ENCODE peak calls at places on chromosomes 5 and 9, in eight cellular contexts. U is tibial artery, T is keratinocyte, Z is uterus, V is neuronal stem cell, M is sigmoid colon, E is body of pancreas, N is adrenal gland. I is an unnamed sample.
A peak's percentile ranks its signal among the peaks of the same experiment; 100 is the strongest.

GRCh38 chr9:124084087-124084486 is 72.5 kb downstream of the LHX2 start:
- DNase-seq in E (no peak), U (no peak), M (no peak), N (no peak), Z (no peak), V (no peak), T (no peak), I (no peak)

GRCh38 chr5:146340260-146341081 is 1.8 kb downstream of the POU4F3 start:
- DNase-seq in M (no peak), T (peak; percentile 1), E (peak; percentile 62), Z (peak; percentile 15), U (peak; percentile 61), V (peak; percentile 81), N (peak; percentile 72), I (peak; percentile 63)

GRCh38 chr5:178284095-178284675 is 51.6 kb upstream of the PHYKPL start:
- DNase-seq in Z (no peak), E (no peak), N (no peak), U (no peak), M (no peak), T (peak; percentile 17), V (no peak), I (no peak)

GRCh38 chr5:179893076-179893957 is 14.4 kb downstream of the TBC1D9B start:
- DNase-seq in E (no peak), V (no peak), T (no peak), U (no peak), Z (no peak), N (no peak), M (no peak), I (no peak)

GRCh38 chr5:138177936-138178515 is 404 bp downstream of the BRD8 start:
- DNase-seq in M (no peak), E (peak; percentile 11), N (peak; percentile 61), Z (no peak), T (no peak), V (no peak), U (no peak), I (peak; percentile 17)

GRCh38 chr5:127804886-127805426 is 101.8 kb downstream of the CCDC192 start:
- DNase-seq in U (no peak), M (no peak), V (no peak), E (no peak), N (no peak), T (peak; percentile 49), Z (no peak), I (no peak)

GRCh38 chr5:170481839-170482238 is 22.0 kb upstream of the KCNIP1 start:
- DNase-seq in U (no peak), M (no peak), T (no peak), E (no peak), Z (no peak), N (no peak), V (no peak), I (no peak)

GRCh38 chr9:127788337-127789011 is 2.6 kb downstream of the CDK9 start:
- DNase-seq in E (peak; percentile 92), T (no peak), N (peak; percentile 91), V (no peak), Z (no peak), U (no peak), M (no peak), I (no peak)

GRCh38 chr5:5290674-5291334 is 131.7 kb upstream of the ICE1 start:
- DNase-seq in T (no peak), E (no peak), N (no peak), U (no peak), V (no peak), Z (no peak), M (no peak), I (no peak)

GRCh38 chr9:105188746-105189145 is 55.7 kb upstream of the SLC44A1 start:
- DNase-seq in N (no peak), V (no peak), E (no peak), U (no peak), T (no peak), Z (no peak), M (no peak), I (no peak)

GRCh38 chr9:109989296-109989695 is 209.3 kb downstream of the PALM2AKAP2 start:
- DNase-seq in Z (no peak), U (no peak), N (no peak), T (no peak), M (no peak), E (no peak), V (no peak), I (no peak)

GRCh38 chr5:35047785-35048404 is at the start of gene AGXT2:
- DNase-seq in N (no peak), Z (no peak), M (no peak), U (no peak), V (no peak), T (no peak), E (no peak), I (no peak)

GRCh38 chr5:76256116-76256889 is 146.8 kb upstream of the IQGAP2 start:
- DNase-seq in M (peak; percentile 71), T (peak; percentile 19), Z (no peak), U (peak; percentile 33), N (peak; percentile 89), V (peak; percentile 60), E (peak; percentile 78), I (no peak)

GRCh38 chr5:1916041-1917001 is 33.6 kb upstream of the IRX4 start:
- DNase-seq in N (no peak), T (no peak), V (no peak), U (no peak), M (peak; percentile 57), E (no peak), Z (no peak), I (no peak)

GRCh38 chr5:76488969-76489368 is 85.9 kb downstream of the IQGAP2 start:
- DNase-seq in V (no peak), T (no peak), M (no peak), Z (no peak), N (no peak), U (no peak), E (no peak), I (no peak)

GRCh38 chr5:142743677-142744441 is 26.3 kb upstream of the ARHGAP26 start:
- DNase-seq in Z (peak; percentile 30), T (no peak), V (no peak), N (no peak), U (no peak), M (no peak), E (no peak), I (peak; percentile 68)

GRCh38 chr9:134913041-134913712 is 4.5 kb downstream of the FCN1 start:
- DNase-seq in T (no peak), M (no peak), E (no peak), U (peak; percentile 6), Z (no peak), N (peak; percentile 20), V (no peak), I (no peak)

GRCh38 chr5:35213608-35214007 is 16.7 kb downstream of the PRLR start:
- DNase-seq in M (no peak), N (no peak), T (no peak), U (no peak), E (peak; percentile 14), V (no peak), Z (no peak), I (no peak)

GRCh38 chr9:117491491-117491890 is 76.6 kb upstream of the ASTN2 start:
- DNase-seq in U (no peak), V (no peak), E (peak; percentile 77), N (no peak), Z (no peak), M (no peak), T (no peak), I (no peak)

GRCh38 chr5:137778772-137779564 is 24.8 kb upstream of the HNRNPA0 start:
- DNase-seq in M (no peak), U (no peak), N (no peak), V (peak; percentile 49), T (no peak), E (no peak), Z (no peak), I (no peak)

GRCh38 chr9:136665704-136666363 is 3.1 kb downstream of the EGFL7 start:
- DNase-seq in U (no peak), E (no peak), M (no peak), N (no peak), T (no peak), Z (no peak), V (no peak), I (no peak)
- H3K4me3 ChIP-seq in U (peak overlapping the region; percentile 41), E (no peak overlapping the region), M (peak overlapping the region; percentile 10), N (no peak overlapping the region), T (no peak overlapping the region), Z (peak overlapping the region; percentile 29), V (peak overlapping the region; percentile 44), I (peak overlapping the region; percentile 61)

DNA sequence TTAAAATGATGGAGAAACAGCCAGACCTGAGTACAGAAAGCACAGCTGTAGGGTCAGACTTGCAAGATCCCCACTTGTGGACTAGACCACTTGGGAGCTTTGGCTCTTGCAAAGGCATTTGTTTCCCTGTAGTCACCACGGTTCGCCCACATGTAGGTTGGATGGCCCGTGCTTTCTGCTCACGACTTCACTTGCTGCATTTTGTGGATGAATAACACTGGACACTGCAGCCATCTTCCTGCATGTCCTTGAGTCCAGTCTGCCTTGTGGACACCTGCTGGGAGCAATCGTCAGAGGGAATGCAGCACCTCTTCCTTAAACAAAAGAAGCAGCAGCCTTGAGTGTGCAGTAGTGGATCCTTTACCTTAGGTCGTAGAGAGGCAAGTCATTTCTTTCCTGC is 372.9 kb upstream of the IRX2 start:
- DNase-seq in N (peak; percentile 42), U (no peak), Z (no peak), E (no peak), V (no peak), T (no peak), M (no peak), I (no peak)
- H3K4me1 ChIP-seq in N (no peaks in the 10 kb centered on the region), U (no peaks in the 10 kb centered on the region), Z (no peaks in the 10 kb centered on the region), E (no peaks in the 10 kb centered on the region), V (peaks cover 30% of the 10 kb centered on the region), T (no peaks in the 10 kb centered on the region), M (no peaks in the 10 kb centered on the region), I (no peaks in the 10 kb centered on the region)

DNA sequence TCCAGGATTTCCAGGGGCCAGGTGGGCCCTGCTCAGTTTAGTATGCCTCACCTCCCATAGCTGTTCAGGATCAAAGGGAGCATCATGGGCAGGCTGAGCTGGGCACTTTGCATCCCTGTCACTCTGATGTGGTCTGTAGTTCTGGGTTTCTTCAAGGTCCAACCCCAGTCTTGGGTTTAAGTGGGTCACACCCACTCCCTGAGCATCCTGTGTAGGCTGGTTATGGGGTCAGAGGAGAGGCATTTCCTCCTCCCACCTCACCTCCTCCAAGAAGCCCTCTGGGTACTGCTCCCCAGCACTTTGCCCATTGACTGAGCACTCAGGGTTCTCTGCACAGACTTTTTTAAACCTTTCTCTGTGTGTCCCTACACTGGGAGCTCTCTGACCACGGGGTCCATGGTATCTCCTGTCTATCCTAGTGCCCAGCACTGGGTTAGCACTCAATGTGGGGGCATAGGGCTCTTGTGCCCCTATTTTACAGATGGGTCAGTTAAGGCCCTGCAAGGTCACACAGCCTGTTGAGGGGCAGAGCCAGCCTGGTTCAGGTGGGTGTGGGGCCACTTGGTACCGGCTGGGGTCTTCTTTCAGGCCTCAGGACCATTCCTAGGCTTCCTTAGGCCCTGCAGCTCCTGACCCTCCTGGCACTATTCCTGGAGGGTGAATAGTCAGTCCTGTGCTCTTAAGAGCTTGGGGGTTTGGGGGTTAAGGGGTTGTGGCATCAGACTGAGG is 19.0 kb downstream of the CXXC5 start:
- DNase-seq in V (no peak), M (no peak), E (no peak), U (no peak), T (no peak), Z (no peak), N (no peak), I (no peak)
- H3K4me3 ChIP-seq in V (no peak overlapping the region), M (no peak overlapping the region), E (no peak overlapping the region), U (no peak overlapping the region), T (no peak overlapping the region), Z (no peak overlapping the region), N (no peak overlapping the region), I (peak overlapping the region; percentile 62)

DNA sequence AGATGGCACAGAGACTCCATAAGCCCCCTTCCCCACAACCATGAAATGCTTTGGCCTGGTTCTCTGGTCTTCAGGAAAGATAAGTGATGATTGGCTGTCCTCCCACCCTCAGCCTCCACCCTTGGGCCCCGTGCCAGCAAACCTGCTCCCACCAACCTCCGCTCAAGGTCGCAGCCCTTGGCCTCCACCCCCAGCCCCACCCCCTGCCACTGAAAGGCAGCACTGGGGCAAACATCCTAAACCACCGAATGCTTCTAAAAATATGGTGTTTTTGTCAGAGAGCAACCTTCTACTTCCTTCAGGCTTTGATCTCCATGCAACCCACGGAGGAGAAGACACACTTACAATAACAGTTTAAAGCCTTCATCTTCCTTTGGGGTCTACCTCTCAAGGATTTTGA is 24.0 kb upstream of the TCF7 start:
- DNase-seq in N (no peak), M (no peak), Z (no peak), T (no peak), U (no peak), V (no peak), E (no peak), I (no peak)
- H3K4me1 ChIP-seq in N (no peaks in the 10 kb centered on the region), M (no peaks in the 10 kb centered on the region), Z (no peaks in the 10 kb centered on the region), T (peaks cover 4% of the 10 kb centered on the region), U (peaks cover 15% of the 10 kb centered on the region), V (no peaks in the 10 kb centered on the region), E (peaks cover 7% of the 10 kb centered on the region), I (no peaks in the 10 kb centered on the region)